ENCODE peak calls at places on chromosomes 6 and 20, in seven cellular contexts. One of them, this sample, is unnamed.

GRCh38 chr20:52800734-52801627 is 171.2 kb upstream of the TSHZ2 start:
- DNase-seq in mammary epithelial cell: no peak
- DNase-seq in bronchial epithelial cell: peak; percentile 17
- DNase-seq in fibroblast of the aortic adventitia: no peak
- DNase-seq in brain microvascular endothelial cell: no peak
- DNase-seq in A673: no peak
- DNase-seq in IMR-90: no peak
- DNase-seq in this sample: no peak

GRCh38 chr6:45387236-45387635 is 9.5 kb upstream of the SUPT3H start:
- DNase-seq in bronchial epithelial cell: no peak
- DNase-seq in brain microvascular endothelial cell: peak; percentile 41
- DNase-seq in A673: no peak
- DNase-seq in fibroblast of the aortic adventitia: peak; percentile 52
- DNase-seq in mammary epithelial cell: no peak
- DNase-seq in IMR-90: peak; percentile 62
- DNase-seq in this sample: no peak

GRCh38 chr6:15786846-15787245 is 124.0 kb upstream of the DTNBP1 start:
- DNase-seq in fibroblast of the aortic adventitia: no peak
- DNase-seq in brain microvascular endothelial cell: no peak
- DNase-seq in A673: no peak
- DNase-seq in IMR-90: no peak
- DNase-seq in bronchial epithelial cell: no peak
- DNase-seq in mammary epithelial cell: no peak
- DNase-seq in this sample: no peak

GRCh38 chr20:61055642-61056041 is 196.4 kb upstream of the CDH4 start:
- DNase-seq in brain microvascular endothelial cell: no peak
- DNase-seq in A673: no peak
- DNase-seq in IMR-90: no peak
- DNase-seq in fibroblast of the aortic adventitia: no peak
- DNase-seq in mammary epithelial cell: no peak
- DNase-seq in bronchial epithelial cell: no peak
- DNase-seq in this sample: no peak

GRCh38 chr6:150229775-150230561 is 87.1 kb downstream of the PPP1R14C start:
- DNase-seq in A673: peak; percentile 58
- DNase-seq in fibroblast of the aortic adventitia: peak; percentile 20
- DNase-seq in brain microvascular endothelial cell: no peak
- DNase-seq in bronchial epithelial cell: peak; percentile 93
- DNase-seq in IMR-90: peak; percentile 56
- DNase-seq in mammary epithelial cell: peak; percentile 85
- DNase-seq in this sample: peak; percentile 58

GRCh38 chr20:38665094-38665493 is 59.2 kb upstream of the SLC32A1 start:
- DNase-seq in IMR-90: no peak
- DNase-seq in mammary epithelial cell: no peak
- DNase-seq in fibroblast of the aortic adventitia: no peak
- DNase-seq in bronchial epithelial cell: no peak
- DNase-seq in brain microvascular endothelial cell: no peak
- DNase-seq in A673: no peak
- DNase-seq in this sample: no peak

GRCh38 chr20:41027366-41027765 is 1.3 kb upstream of the TOP1 start:
- DNase-seq in brain microvascular endothelial cell: no peak
- DNase-seq in mammary epithelial cell: no peak
- DNase-seq in bronchial epithelial cell: no peak
- DNase-seq in IMR-90: no peak
- DNase-seq in A673: no peak
- DNase-seq in fibroblast of the aortic adventitia: no peak
- DNase-seq in this sample: no peak

GRCh38 chr6:129730477-129731165 is 20.6 kb upstream of the ARHGAP18 start:
- DNase-seq in IMR-90: no peak
- DNase-seq in fibroblast of the aortic adventitia: peak; percentile 46
- DNase-seq in bronchial epithelial cell: peak; percentile 56
- DNase-seq in mammary epithelial cell: no peak
- DNase-seq in A673: peak; percentile 35
- DNase-seq in brain microvascular endothelial cell: no peak
- DNase-seq in this sample: no peak

GRCh38 chr6:168985705-168986104 is 267.9 kb downstream of the THBS2 start:
- DNase-seq in IMR-90: no peak
- DNase-seq in fibroblast of the aortic adventitia: no peak
- DNase-seq in bronchial epithelial cell: peak; percentile 47
- DNase-seq in brain microvascular endothelial cell: no peak
- DNase-seq in A673: no peak
- DNase-seq in mammary epithelial cell: peak; percentile 43
- DNase-seq in this sample: no peak

GRCh38 chr6:25248100-25248499 is 31.1 kb upstream of the CARMIL1 start:
- DNase-seq in mammary epithelial cell: peak; percentile 88
- DNase-seq in fibroblast of the aortic adventitia: peak; percentile 52
- DNase-seq in bronchial epithelial cell: peak; percentile 47
- DNase-seq in IMR-90: peak; percentile 66
- DNase-seq in brain microvascular endothelial cell: peak; percentile 87
- DNase-seq in A673: no peak
- DNase-seq in this sample: no peak

GRCh38 chr6:143774347-143774746 is 68.8 kb upstream of the LTV1 start:
- DNase-seq in brain microvascular endothelial cell: no peak
- DNase-seq in fibroblast of the aortic adventitia: peak; percentile 31
- DNase-seq in A673: no peak
- DNase-seq in mammary epithelial cell: no peak
- DNase-seq in bronchial epithelial cell: no peak
- DNase-seq in IMR-90: no peak
- DNase-seq in this sample: no peak

GRCh38 chr20:31587545-31588389 is 17.3 kb upstream of the ID1 start:
- DNase-seq in mammary epithelial cell: peak; percentile 16
- DNase-seq in brain microvascular endothelial cell: no peak
- DNase-seq in A673: no peak
- DNase-seq in bronchial epithelial cell: no peak
- DNase-seq in fibroblast of the aortic adventitia: peak; percentile 32
- DNase-seq in IMR-90: no peak
- DNase-seq in this sample: no peak

GRCh38 chr6:71489736-71490135 is 201.1 kb downstream of the OGFRL1 start:
- DNase-seq in A673: peak; percentile 53
- DNase-seq in fibroblast of the aortic adventitia: peak; percentile 92
- DNase-seq in bronchial epithelial cell: peak; percentile 82
- DNase-seq in IMR-90: peak; percentile 90
- DNase-seq in mammary epithelial cell: peak; percentile 67
- DNase-seq in brain microvascular endothelial cell: peak; percentile 83
- DNase-seq in this sample: peak; percentile 54

GRCh38 chr6:6614965-6615304 is 26.4 kb downstream of the LY86 start:
- DNase-seq in brain microvascular endothelial cell: no peak
- DNase-seq in A673: no peak
- DNase-seq in mammary epithelial cell: no peak
- DNase-seq in bronchial epithelial cell: no peak
- DNase-seq in IMR-90: no peak
- DNase-seq in fibroblast of the aortic adventitia: no peak
- DNase-seq in this sample: no peak

GRCh38 chr6:107511410-107512070 is 21.6 kb downstream of the SOBP start:
- DNase-seq in bronchial epithelial cell: no peak
- DNase-seq in fibroblast of the aortic adventitia: peak; percentile 16
- DNase-seq in IMR-90: no peak
- DNase-seq in brain microvascular endothelial cell: no peak
- DNase-seq in mammary epithelial cell: no peak
- DNase-seq in A673: no peak
- DNase-seq in this sample: no peak

GRCh38 chr6:125262026-125263013 is 39.4 kb downstream of the HDDC2 start:
- DNase-seq in fibroblast of the aortic adventitia: peak; percentile 89
- DNase-seq in brain microvascular endothelial cell: peak; percentile 74
- DNase-seq in IMR-90: peak; percentile 84
- DNase-seq in bronchial epithelial cell: no peak
- DNase-seq in A673: no peak
- DNase-seq in mammary epithelial cell: no peak
- DNase-seq in this sample: no peak

GRCh38 chr6:109076421-109076820 is 18.2 kb downstream of the SESN1 start:
- DNase-seq in IMR-90: no peak
- DNase-seq in fibroblast of the aortic adventitia: no peak
- DNase-seq in bronchial epithelial cell: no peak
- DNase-seq in A673: no peak
- DNase-seq in mammary epithelial cell: no peak
- DNase-seq in brain microvascular endothelial cell: no peak
- DNase-seq in this sample: no peak

GRCh38 chr6:16491666-16492322 is 253.4 kb downstream of the GMPR start:
- DNase-seq in IMR-90: no peak
- DNase-seq in mammary epithelial cell: no peak
- DNase-seq in fibroblast of the aortic adventitia: no peak
- DNase-seq in brain microvascular endothelial cell: no peak
- DNase-seq in A673: no peak
- DNase-seq in bronchial epithelial cell: no peak
- DNase-seq in this sample: no peak

GRCh38 chr6:170265655-170266054 is 25.2 kb downstream of the DLL1 start:
- DNase-seq in IMR-90: no peak
- DNase-seq in brain microvascular endothelial cell: no peak
- DNase-seq in fibroblast of the aortic adventitia: no peak
- DNase-seq in A673: no peak
- DNase-seq in mammary epithelial cell: no peak
- DNase-seq in bronchial epithelial cell: no peak
- DNase-seq in this sample: no peak

GRCh38 chr6:107866606-107867301 is 42.6 kb upstream of the SCML4 start:
- DNase-seq in bronchial epithelial cell: peak; percentile 46
- DNase-seq in fibroblast of the aortic adventitia: peak; percentile 42
- DNase-seq in IMR-90: peak; percentile 34
- DNase-seq in brain microvascular endothelial cell: peak; percentile 38
- DNase-seq in mammary epithelial cell: peak; percentile 34
- DNase-seq in A673: peak; percentile 67
- DNase-seq in this sample: no peak

GRCh38 chr6:158819977-158820632 is 937 bp upstream of the EZR start:
- DNase-seq in A673: no peak
- DNase-seq in mammary epithelial cell: peak; percentile 46
- DNase-seq in brain microvascular endothelial cell: no peak
- DNase-seq in bronchial epithelial cell: peak; percentile 82
- DNase-seq in fibroblast of the aortic adventitia: peak; percentile 24
- DNase-seq in IMR-90: no peak
- DNase-seq in this sample: no peak

GRCh38 chr6:37433657-37434271 is 743 bp downstream of the CMTR1 start:
- DNase-seq in brain microvascular endothelial cell: peak; percentile 5
- DNase-seq in mammary epithelial cell: peak; percentile 39
- DNase-seq in fibroblast of the aortic adventitia: peak; percentile 26
- DNase-seq in IMR-90: peak; percentile 12
- DNase-seq in A673: peak; percentile 13
- DNase-seq in bronchial epithelial cell: no peak
- DNase-seq in this sample: no peak

DNA sequence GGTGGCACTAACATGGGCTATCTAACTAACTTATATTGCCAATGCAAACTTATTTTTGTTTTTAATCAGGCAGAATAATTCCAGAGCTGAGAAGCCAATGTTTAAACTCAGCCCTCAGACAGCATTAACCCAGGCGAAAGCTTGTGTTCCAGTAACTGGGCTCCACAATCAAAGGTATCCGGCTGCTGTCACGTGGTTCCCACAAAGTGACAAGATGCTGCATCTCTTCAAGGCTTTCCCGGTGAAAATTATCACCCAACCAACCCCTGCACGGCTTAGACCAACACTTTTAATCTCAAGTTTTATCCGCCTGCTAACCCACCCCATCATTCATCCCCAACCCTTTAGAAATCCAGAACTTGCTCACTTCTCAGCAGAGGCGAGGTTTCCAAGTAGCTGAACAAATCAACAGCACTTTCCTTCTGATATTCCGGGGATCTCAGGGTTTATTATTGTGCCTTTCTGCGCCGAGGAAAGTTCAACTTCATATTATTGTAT is 874 bp downstream of the MTCL3 start:
- DNase-seq in A673: peak; percentile 69
- DNase-seq in mammary epithelial cell: no peak
- DNase-seq in IMR-90: no peak
- DNase-seq in fibroblast of the aortic adventitia: no peak
- DNase-seq in brain microvascular endothelial cell: no peak
- DNase-seq in bronchial epithelial cell: no peak
- DNase-seq in this sample: no peak
- TF ChIP-seq CTCF in A673: no peak
- TF ChIP-seq CTCF in mammary epithelial cell: no peak
- TF ChIP-seq CTCF in IMR-90: no peak
- TF ChIP-seq CTCF in fibroblast of the aortic adventitia: no peak
- TF ChIP-seq CTCF in brain microvascular endothelial cell: no peak
- TF ChIP-seq CTCF in bronchial epithelial cell: no peak
- TF ChIP-seq CTCF in this sample: no peak

GRCh38 chr6:137415834-137416190 is 78.4 kb downstream of the OLIG3 start:
- DNase-seq in fibroblast of the aortic adventitia: no peak
- DNase-seq in A673: no peak
- DNase-seq in IMR-90: no peak
- DNase-seq in mammary epithelial cell: no peak
- DNase-seq in brain microvascular endothelial cell: no peak
- DNase-seq in bronchial epithelial cell: no peak
- DNase-seq in this sample: no peak

GRCh38 chr6:137413482-137413881 is 80.7 kb downstream of the OLIG3 start:
- DNase-seq in IMR-90: no peak
- DNase-seq in bronchial epithelial cell: no peak
- DNase-seq in A673: no peak
- DNase-seq in brain microvascular endothelial cell: no peak
- DNase-seq in fibroblast of the aortic adventitia: no peak
- DNase-seq in mammary epithelial cell: no peak
- DNase-seq in this sample: no peak

GRCh38 chr6:137415127-137415833 is 78.9 kb downstream of the OLIG3 start:
- DNase-seq in mammary epithelial cell: peak; percentile 49
- DNase-seq in IMR-90: peak; percentile 53
- DNase-seq in fibroblast of the aortic adventitia: peak; percentile 75
- DNase-seq in brain microvascular endothelial cell: peak; percentile 76
- DNase-seq in A673: peak; percentile 46
- DNase-seq in bronchial epithelial cell: peak; percentile 71
- DNase-seq in this sample: peak; percentile 44

GRCh38 chr6:137416376-137417109 is 77.7 kb downstream of the OLIG3 start:
- DNase-seq in mammary epithelial cell: no peak
- DNase-seq in bronchial epithelial cell: no peak
- DNase-seq in IMR-90: peak; percentile 28
- DNase-seq in fibroblast of the aortic adventitia: peak; percentile 91
- DNase-seq in brain microvascular endothelial cell: peak; percentile 54
- DNase-seq in A673: peak; percentile 26
- DNase-seq in this sample: no peak

GRCh38 chr6:137414599-137414998 is 79.6 kb downstream of the OLIG3 start:
- DNase-seq in IMR-90: no peak
- DNase-seq in brain microvascular endothelial cell: no peak
- DNase-seq in bronchial epithelial cell: no peak
- DNase-seq in mammary epithelial cell: no peak
- DNase-seq in A673: no peak
- DNase-seq in fibroblast of the aortic adventitia: no peak
- DNase-seq in this sample: no peak
- H3K4me3 ChIP-seq in IMR-90: no peak overlapping the region
- H3K4me3 ChIP-seq in brain microvascular endothelial cell: no peak overlapping the region
- H3K4me3 ChIP-seq in bronchial epithelial cell: no peak overlapping the region
- H3K4me3 ChIP-seq in mammary epithelial cell: no peak overlapping the region
- H3K4me3 ChIP-seq in A673: no peak overlapping the region
- H3K4me3 ChIP-seq in fibroblast of the aortic adventitia: peak overlapping the region; percentile 6
- H3K4me3 ChIP-seq in this sample: no peak overlapping the region

GRCh38 chr6:30900863-30901417 is 7.1 kb upstream of the GTF2H4 start:
- DNase-seq in brain microvascular endothelial cell: no peak
- DNase-seq in mammary epithelial cell: no peak
- DNase-seq in IMR-90: no peak
- DNase-seq in bronchial epithelial cell: no peak
- DNase-seq in fibroblast of the aortic adventitia: no peak
- DNase-seq in A673: no peak
- DNase-seq in this sample: no peak
- TF ChIP-seq CTCF in brain microvascular endothelial cell: no peak
- TF ChIP-seq CTCF in mammary epithelial cell: no peak
- TF ChIP-seq CTCF in IMR-90: no peak
- TF ChIP-seq CTCF in bronchial epithelial cell: no peak
- TF ChIP-seq CTCF in fibroblast of the aortic adventitia: no peak
- TF ChIP-seq CTCF in A673: no peak
- TF ChIP-seq CTCF in this sample: no peak

DNA sequence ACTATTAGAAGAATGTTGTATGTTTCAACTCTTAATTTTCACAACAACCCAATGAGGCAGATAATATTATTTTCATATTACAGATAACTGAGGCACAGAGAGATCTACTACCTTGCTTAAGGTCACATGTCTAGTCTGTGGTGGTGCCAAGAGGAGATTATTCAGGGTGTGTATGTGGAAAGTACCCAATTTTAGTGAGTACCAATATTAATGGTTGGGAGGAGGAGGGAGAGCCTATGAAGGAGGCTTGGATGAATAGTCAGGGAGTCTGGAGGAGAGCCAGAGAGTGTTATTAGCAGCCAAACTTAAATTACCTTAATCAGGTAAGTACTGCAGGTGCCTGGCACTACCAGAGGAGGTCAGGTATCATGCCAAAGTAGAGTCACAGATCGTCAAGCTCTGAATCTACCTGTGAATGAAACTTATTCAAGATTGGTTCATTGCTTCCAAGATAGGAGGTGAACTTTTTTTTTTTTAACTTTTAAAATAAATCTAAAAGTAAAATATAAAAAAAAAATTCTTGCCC is 10.9 kb upstream of the CALHM6 start:
- DNase-seq in fibroblast of the aortic adventitia: no peak
- DNase-seq in IMR-90: no peak
- DNase-seq in brain microvascular endothelial cell: no peak
- DNase-seq in mammary epithelial cell: peak; percentile 60
- DNase-seq in A673: no peak
- DNase-seq in bronchial epithelial cell: peak; percentile 39
- DNase-seq in this sample: no peak
- H3K4me3 ChIP-seq in fibroblast of the aortic adventitia: no peak overlapping the region
- H3K4me3 ChIP-seq in IMR-90: no peak overlapping the region
- H3K4me3 ChIP-seq in brain microvascular endothelial cell: no peak overlapping the region
- H3K4me3 ChIP-seq in mammary epithelial cell: no peak overlapping the region
- H3K4me3 ChIP-seq in A673: no peak overlapping the region
- H3K4me3 ChIP-seq in bronchial epithelial cell: no peak overlapping the region
- H3K4me3 ChIP-seq in this sample: no peak overlapping the region